ENCODE peak calls at places on chromosomes 3 and 15, in five cellular contexts. O, C, G, W and J are unnamed samples.

GRCh38 chr15:80556694-80557367 is 138.3 kb upstream of the ABHD17C start:
- DNase-seq in O (no peak), C (no peak), G (no peak), W (no peak), J (no peak)

GRCh38 chr3:136893848-136894443 is 31.9 kb downstream of the NCK1 start:
- DNase-seq in O (peak), C (no peak), G (no peak), W (peak), J (peak)

GRCh38 chr3:70820397-70820796 is 508.0 kb upstream of the MDFIC2 start:
- DNase-seq in O (no peak), C (no peak), G (no peak), W (no peak), J (no peak)

GRCh38 chr3:57278237-57278636 is 14.2 kb downstream of the ASB14 start:
- DNase-seq in O (no peak), C (no peak), G (no peak), W (no peak), J (no peak)

GRCh38 chr3:59245300-59245878 is 195.6 kb upstream of the CFAP20DC start:
- DNase-seq in O (no peak), C (no peak), G (no peak), W (no peak), J (no peak)

GRCh38 chr3:30355622-30356021 is 250.8 kb upstream of the TGFBR2 start:
- DNase-seq in O (peak), C (no peak), G (no peak), W (no peak), J (no peak)

GRCh38 chr3:55246016-55246415 is 241.1 kb downstream of the WNT5A start:
- DNase-seq in O (peak), C (no peak), G (no peak), W (no peak), J (no peak)

GRCh38 chr15:82641129-82641798 is 5.9 kb downstream of the CPEB1 start:
- DNase-seq in O (no peak), C (no peak), G (no peak), W (no peak), J (no peak)

GRCh38 chr3:152123457-152123856 is 145.3 kb upstream of the MBNL1 start:
- DNase-seq in O (peak), C (no peak), G (no peak), W (no peak), J (no peak)

GRCh38 chr3:58679974-58680656 is 13.5 kb upstream of the FAM3D start:
- DNase-seq in O (no peak), C (no peak), G (no peak), W (peak), J (peak)

GRCh38 chr3:160027541-160028195 is 39.0 kb downstream of the IL12A start:
- DNase-seq in O (peak), C (no peak), G (no peak), W (peak), J (peak)

GRCh38 chr3:124395165-124395564 is 335.1 kb upstream of the UMPS start:
- DNase-seq in O (no peak), C (no peak), G (no peak), W (no peak), J (no peak)

GRCh38 chr15:92958105-92958504 is 58.0 kb downstream of the CHD2 start:
- DNase-seq in O (peak), C (no peak), G (no peak), W (peak), J (peak)

GRCh38 chr3:134797080-134797801 is 2.2 kb downstream of the EPHB1 start:
- DNase-seq in O (no peak), C (no peak), G (peak), W (no peak), J (no peak)

GRCh38 chr3:194806991-194807685 is 121.5 kb downstream of the FAM43A start:
- DNase-seq in O (peak), C (no peak), G (no peak), W (peak), J (peak)

GRCh38 chr3:163773136-163773535 is 1305.2 kb downstream of the SI start:
- DNase-seq in O (no peak), C (no peak), G (no peak), W (peak), J (peak)

GRCh38 chr3:62097121-62097520 is 276.2 kb downstream of the FEZF2 start:
- DNase-seq in O (no peak), C (peak), G (no peak), W (no peak), J (no peak)

GRCh38 chr3:155804298-155804697 is 1.8 kb downstream of the C3orf33 start:
- DNase-seq in O (no peak), C (no peak), G (no peak), W (no peak), J (no peak)

GRCh38 chr3:164890061-164890460 is 188.2 kb downstream of the SI start:
- DNase-seq in O (no peak), C (no peak), G (no peak), W (no peak), J (no peak)

GRCh38 chr15:74199293-74199645 is 3.3 kb downstream of the STRA6 start:
- DNase-seq in O (no peak), C (no peak), G (no peak), W (no peak), J (no peak)

GRCh38 chr15:49042165-49042564 is 4.1 kb downstream of the SECISBP2L start:
- DNase-seq in O (no peak), C (no peak), G (no peak), W (no peak), J (no peak)

GRCh38 chr3:20136231-20136630 is 49.8 kb downstream of the SGO1 start:
- DNase-seq in O (peak), C (no peak), G (no peak), W (no peak), J (no peak)

DNA sequence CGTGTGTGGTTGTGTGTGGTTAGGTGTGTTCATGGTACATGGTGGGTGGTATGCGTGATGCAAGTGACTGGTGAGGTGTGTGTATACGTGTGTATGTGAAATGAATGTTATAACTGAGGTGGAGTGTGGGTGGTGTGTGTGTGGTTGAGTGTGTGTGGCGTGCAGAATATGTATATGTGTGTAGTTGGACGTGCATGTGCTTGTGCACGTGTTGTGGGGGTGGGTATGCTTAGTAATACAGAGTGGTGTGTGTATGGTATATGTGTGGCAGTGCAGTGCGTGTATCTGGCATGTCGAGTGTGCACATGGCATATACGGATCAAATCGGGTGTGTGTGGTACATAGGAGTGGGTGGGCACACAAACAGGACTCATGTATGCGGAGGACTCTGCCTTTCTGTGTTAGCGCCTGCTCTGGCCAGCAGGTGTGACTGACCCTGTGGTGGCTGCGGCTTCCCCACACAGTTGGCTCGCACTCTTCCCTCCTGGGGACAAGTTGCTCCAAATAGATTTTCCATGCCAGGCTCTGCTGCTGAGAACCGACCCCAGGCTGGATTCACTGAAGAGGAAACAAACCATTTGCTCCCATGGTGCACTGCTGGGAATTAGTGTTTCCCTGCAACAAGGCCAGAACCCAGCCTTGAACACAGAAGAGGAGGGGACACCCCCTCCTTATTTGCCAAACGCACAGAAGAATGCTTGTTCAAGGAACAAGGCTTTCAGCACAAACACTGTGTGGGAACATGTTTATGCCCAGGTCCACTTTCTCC is 1.2 kb upstream of the C3orf70 start:
- DNase-seq in O (no peak), C (no peak), G (peak), W (no peak), J (no peak)
- TF ChIP-seq CTCF in O (no peak), C (no peak), G (peak), W (no peak), J (no peak)

GRCh38 chr3:126434264-126434590 is 39.5 kb downstream of the CFAP100 start:
- DNase-seq in O (no peak), C (no peak), G (peak), W (no peak), J (no peak)

GRCh38 chr3:126433496-126434263 is 39.0 kb downstream of the CFAP100 start:
- DNase-seq in O (no peak), C (peak), G (peak), W (no peak), J (peak)

GRCh38 chr3:126431103-126431534 is 36.4 kb downstream of the CFAP100 start:
- DNase-seq in O (no peak), C (no peak), G (peak), W (no peak), J (no peak)

GRCh38 chr3:126432361-126432760 is 37.7 kb downstream of the CFAP100 start:
- DNase-seq in O (peak), C (no peak), G (no peak), W (peak), J (no peak)

GRCh38 chr3:126432901-126433480 is 38.3 kb downstream of the CFAP100 start:
- DNase-seq in O (no peak), C (no peak), G (peak), W (no peak), J (no peak)
- TF ChIP-seq CTCF in O (no peak), C (no peak), G (no peak), W (no peak), J (no peak)

DNA sequence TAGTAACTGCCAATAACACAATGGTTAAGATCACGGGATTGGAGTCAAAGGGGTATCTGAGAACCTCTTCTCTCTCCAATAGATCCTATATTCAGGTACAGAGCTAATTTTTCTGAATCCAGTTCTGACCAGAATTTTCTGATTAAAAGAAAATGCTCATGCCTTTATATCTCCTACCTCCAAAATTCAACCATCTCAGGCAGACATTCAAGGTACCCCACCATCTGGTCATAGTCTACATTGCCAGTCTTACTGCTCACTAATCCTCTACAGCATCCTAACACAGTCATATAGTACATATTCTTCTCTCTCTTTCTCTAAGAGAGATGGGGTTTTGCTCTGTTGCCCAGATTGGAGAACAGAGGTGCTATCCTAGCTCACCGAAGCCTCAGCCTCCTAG is 59.1 kb downstream of the LSAMP start:
- DNase-seq in O (no peak), C (no peak), G (no peak), W (no peak), J (no peak)
- TF ChIP-seq CTCF in O (no peak), C (no peak), G (no peak), W (no peak), J (no peak)

GRCh38 chr15:66389098-66389858 is 2.6 kb downstream of the MAP2K1 start:
- DNase-seq in O (no peak), C (no peak), G (no peak), W (no peak), J (no peak)

GRCh38 chr15:66388576-66388975 is 1.9 kb downstream of the MAP2K1 start:
- DNase-seq in O (no peak), C (no peak), G (no peak), W (no peak), J (no peak)

GRCh38 chr15:66388057-66388363 is 1.3 kb downstream of the MAP2K1 start:
- DNase-seq in O (no peak), C (no peak), G (no peak), W (no peak), J (no peak)

GRCh38 chr15:66386204-66387123 is at the start of gene MAP2K1:
- DNase-seq in O (peak), C (peak), G (peak), W (peak), J (peak)

DNA sequence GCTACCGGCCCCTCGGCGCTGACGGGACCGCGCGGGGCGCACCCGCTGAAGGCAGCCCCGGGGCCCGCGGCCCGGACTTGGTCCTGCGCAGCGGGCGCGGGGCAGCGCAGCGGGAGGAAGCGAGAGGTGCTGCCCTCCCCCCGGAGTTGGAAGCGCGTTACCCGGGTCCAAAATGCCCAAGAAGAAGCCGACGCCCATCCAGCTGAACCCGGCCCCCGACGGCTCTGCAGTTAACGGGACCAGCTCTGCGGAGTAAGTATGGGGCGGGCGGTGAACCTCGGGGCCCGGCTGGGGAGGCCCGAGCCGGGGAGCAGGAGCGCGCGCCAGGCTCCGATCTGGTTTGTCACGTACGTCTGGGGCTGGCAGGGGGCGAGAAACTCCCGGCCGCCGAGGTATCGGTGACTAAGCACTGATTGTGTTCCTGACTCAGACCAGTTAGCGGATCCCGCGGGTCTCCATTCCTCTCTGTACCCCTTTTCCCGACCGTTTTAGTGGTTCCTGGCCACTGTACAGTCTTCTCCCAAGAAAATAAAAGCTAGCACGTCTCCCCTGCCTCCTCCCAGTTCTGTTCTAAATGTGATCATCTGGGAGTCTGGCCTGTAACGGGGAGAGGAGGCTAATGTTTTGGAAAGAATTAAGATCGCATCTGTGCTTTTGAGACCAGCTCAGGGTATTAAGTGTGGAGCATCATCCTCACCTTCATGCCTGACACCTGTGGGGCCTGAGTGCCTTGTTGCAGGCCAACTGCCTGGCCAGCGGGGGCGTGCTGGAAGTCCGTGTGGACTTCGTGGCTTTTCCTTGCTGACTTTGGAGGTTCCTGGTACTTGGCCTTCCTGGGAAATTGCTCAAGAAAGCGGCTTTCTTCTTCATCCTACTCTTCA is 704 bp downstream of the MAP2K1 start:
- DNase-seq in O (peak), C (peak), G (peak), W (peak), J (peak)
- TF ChIP-seq CTCF in O (peak), C (no peak), G (peak), W (peak), J (no peak)

GRCh38 chr3:126351771-126352475 is 5.3 kb downstream of the KLF15 start:
- DNase-seq in O (no peak), C (peak), G (no peak), W (no peak), J (no peak)
- TF ChIP-seq CTCF in O (no peak), C (no peak), G (peak), W (peak), J (no peak)

DNA sequence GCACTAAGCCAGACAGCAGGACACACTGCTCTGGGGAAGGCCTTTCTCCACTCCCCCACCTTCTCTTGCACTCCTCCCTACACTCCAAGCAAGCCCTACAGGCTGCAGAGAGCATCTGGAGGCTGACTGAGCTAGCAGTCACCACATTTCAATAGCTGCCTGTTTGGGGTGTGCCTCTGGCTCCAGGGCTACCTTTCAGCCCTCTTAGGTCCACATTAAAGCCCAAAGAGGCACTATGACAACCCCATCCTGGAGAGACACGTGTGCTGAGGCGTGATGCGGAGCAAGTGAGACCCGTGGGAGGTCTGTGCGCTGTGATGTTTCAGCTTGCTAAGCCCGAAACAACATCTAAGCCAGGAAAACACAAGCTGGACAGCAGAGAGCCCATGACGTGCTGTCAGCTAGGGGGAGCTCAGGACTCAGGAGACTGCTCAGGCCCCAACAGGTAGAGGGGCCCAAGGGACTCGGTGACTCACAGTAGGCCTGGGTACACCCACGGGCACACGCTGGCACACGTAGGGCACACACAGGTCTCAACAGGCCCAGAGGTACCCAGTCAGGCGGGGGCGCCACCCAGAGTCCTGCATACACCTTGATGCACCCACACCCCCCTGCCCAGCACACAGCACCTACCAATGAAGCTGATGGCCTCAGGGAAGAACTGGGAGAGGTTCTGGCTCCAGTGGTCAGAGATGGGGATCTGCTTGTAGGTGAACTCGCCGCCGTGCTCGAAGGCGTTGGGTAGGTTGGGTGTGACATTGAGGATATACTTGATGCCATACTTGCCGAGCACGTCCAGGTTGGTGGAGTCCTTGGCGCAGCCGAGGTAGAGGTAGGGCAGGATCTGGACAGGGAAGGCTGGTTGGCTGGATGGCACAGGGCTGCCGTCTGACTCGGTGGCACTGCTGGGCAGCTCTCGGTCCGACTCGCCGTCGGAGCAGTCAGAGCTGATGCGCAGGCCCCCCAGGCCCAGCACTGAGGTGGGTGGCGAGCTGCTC is 2.8 kb downstream of the DUSP7 start:
- DNase-seq in O (peak), C (peak), G (no peak), W (peak), J (peak)
- TF ChIP-seq CTCF in O (peak), C (peak), G (peak), W (peak), J (peak)

GRCh38 chr3:177905173-177905894 is 630.9 kb upstream of the KCNMB2 start:
- DNase-seq in O (peak), C (peak), G (no peak), W (no peak), J (peak)

GRCh38 chr3:177906573-177907229 is 629.5 kb upstream of the KCNMB2 start:
- DNase-seq in O (peak), C (no peak), G (no peak), W (no peak), J (peak)

GRCh38 chr3:177904661-177905060 is 631.6 kb upstream of the KCNMB2 start:
- DNase-seq in O (peak), C (no peak), G (no peak), W (no peak), J (no peak)

GRCh38 chr3:177905895-177906511 is 630.2 kb upstream of the KCNMB2 start:
- DNase-seq in O (peak), C (no peak), G (no peak), W (no peak), J (peak)
- TF ChIP-seq CTCF in O (peak), C (peak), G (no peak), W (no peak), J (no peak)

GRCh38 chr3:178090899-178091298 is 445.3 kb upstream of the KCNMB2 start:
- DNase-seq in O (no peak), C (no peak), G (no peak), W (no peak), J (no peak)
- TF ChIP-seq CTCF in O (no peak), C (no peak), G (no peak), W (no peak), J (no peak)